ENCODE peak calls at places on chromosome 10, in four cellular contexts. One of them, this sample, is unnamed.

GRCh38 chr10:1734288-1734687 is 3.0 kb downstream of the ADARB2 start:
- DNase-seq in WTC11: no peak
- DNase-seq in HepG2: no peak
- DNase-seq in GM12878: no peak
- DNase-seq in this sample: no peak

GRCh38 chr10:17426263-17426600 is 28.2 kb downstream of the ST8SIA6 start:
- DNase-seq in WTC11: no peak
- DNase-seq in HepG2: no peak
- DNase-seq in GM12878: no peak
- DNase-seq in this sample: no peak

GRCh38 chr10:50310560-50311174 is 59.4 kb upstream of the ASAH2 start:
- DNase-seq in WTC11: peak; percentile 76
- DNase-seq in HepG2: peak; percentile 17
- DNase-seq in GM12878: no peak
- DNase-seq in this sample: peak; percentile 76

GRCh38 chr10:23358357-23358756 is 13.8 kb upstream of the C10orf67 start:
- DNase-seq in WTC11: peak; percentile 23
- DNase-seq in HepG2: no peak
- DNase-seq in GM12878: no peak
- DNase-seq in this sample: peak; percentile 8

GRCh38 chr10:62924344-62924748 is 108.2 kb upstream of the EGR2 start:
- DNase-seq in WTC11: peak; percentile 84
- DNase-seq in HepG2: no peak
- DNase-seq in GM12878: no peak
- DNase-seq in this sample: no peak

GRCh38 chr10:122207596-122207995 is 63.5 kb upstream of the BTBD16 start:
- DNase-seq in WTC11: no peak
- DNase-seq in HepG2: no peak
- DNase-seq in GM12878: no peak
- DNase-seq in this sample: no peak

GRCh38 chr10:106560925-106561640 is 603.4 kb downstream of the SORCS1 start:
- DNase-seq in WTC11: no peak
- DNase-seq in HepG2: no peak
- DNase-seq in GM12878: no peak
- DNase-seq in this sample: no peak

GRCh38 chr10:132392184-132392800 is 4.7 kb upstream of the PWWP2B start:
- DNase-seq in WTC11: no peak
- DNase-seq in HepG2: no peak
- DNase-seq in GM12878: no peak
- DNase-seq in this sample: no peak

GRCh38 chr10:74705361-74705980 is 120.9 kb upstream of the KAT6B start:
- DNase-seq in WTC11: no peak
- DNase-seq in HepG2: no peak
- DNase-seq in GM12878: no peak
- DNase-seq in this sample: no peak

GRCh38 chr10:7410800-7411670 is at the start of gene SFMBT2:
- DNase-seq in WTC11: peak; percentile 77
- DNase-seq in HepG2: no peak
- DNase-seq in GM12878: no peak
- DNase-seq in this sample: peak; percentile 83

GRCh38 chr10:15137636-15138035 is 30.9 kb downstream of the NMT2 start:
- DNase-seq in WTC11: no peak
- DNase-seq in HepG2: no peak
- DNase-seq in GM12878: no peak
- DNase-seq in this sample: no peak

GRCh38 chr10:63977329-63977923 is 456.2 kb downstream of the REEP3 start:
- DNase-seq in WTC11: peak; percentile 60
- DNase-seq in HepG2: peak; percentile 43
- DNase-seq in GM12878: no peak
- DNase-seq in this sample: peak; percentile 67

GRCh38 chr10:86668297-86669165 is at the start of gene LDB3:
- DNase-seq in WTC11: no peak
- DNase-seq in HepG2: no peak
- DNase-seq in GM12878: peak; percentile 25
- DNase-seq in this sample: no peak

GRCh38 chr10:67969875-67970274 is 85.4 kb downstream of the SIRT1 start:
- DNase-seq in WTC11: no peak
- DNase-seq in HepG2: no peak
- DNase-seq in GM12878: no peak
- DNase-seq in this sample: no peak
- TF ChIP-seq CBFB in WTC11: no peak
- TF ChIP-seq CBFB in HepG2: no peak
- TF ChIP-seq CBFB in GM12878: no peak
- TF ChIP-seq CBFB in this sample: no peak

DNA sequence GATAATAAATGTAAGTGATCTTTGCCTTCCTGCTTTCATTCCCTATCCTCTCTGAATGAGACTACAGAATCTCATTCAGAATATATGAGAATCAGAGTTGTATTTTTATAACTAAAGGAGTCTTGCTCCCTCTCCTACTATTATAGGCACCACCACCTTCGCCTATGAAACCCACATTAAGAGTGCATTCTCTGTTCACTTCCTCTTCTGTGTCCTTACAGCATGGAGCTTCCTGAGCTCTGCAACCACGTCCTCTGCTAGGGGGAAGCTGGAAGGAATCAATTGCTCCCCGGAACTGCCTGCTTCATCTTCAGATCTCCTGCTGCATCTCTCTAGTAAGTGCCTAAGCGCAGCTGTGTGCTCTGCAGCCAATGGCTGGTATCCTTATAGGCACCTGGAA is 820.7 kb downstream of the GRID1 start:
- DNase-seq in WTC11: no peak
- DNase-seq in HepG2: no peak
- DNase-seq in GM12878: no peak
- DNase-seq in this sample: no peak
- TF ChIP-seq CBFB in WTC11: no peak
- TF ChIP-seq CBFB in HepG2: no peak
- TF ChIP-seq CBFB in GM12878: no peak
- TF ChIP-seq CBFB in this sample: no peak

GRCh38 chr10:31071232-31071999 is 39.8 kb upstream of the ZNF438 start:
- DNase-seq in WTC11: no peak
- DNase-seq in HepG2: no peak
- DNase-seq in GM12878: no peak
- DNase-seq in this sample: no peak
- TF ChIP-seq CBFB in WTC11: no peak
- TF ChIP-seq CBFB in HepG2: no peak
- TF ChIP-seq CBFB in GM12878: no peak
- TF ChIP-seq CBFB in this sample: no peak

DNA sequence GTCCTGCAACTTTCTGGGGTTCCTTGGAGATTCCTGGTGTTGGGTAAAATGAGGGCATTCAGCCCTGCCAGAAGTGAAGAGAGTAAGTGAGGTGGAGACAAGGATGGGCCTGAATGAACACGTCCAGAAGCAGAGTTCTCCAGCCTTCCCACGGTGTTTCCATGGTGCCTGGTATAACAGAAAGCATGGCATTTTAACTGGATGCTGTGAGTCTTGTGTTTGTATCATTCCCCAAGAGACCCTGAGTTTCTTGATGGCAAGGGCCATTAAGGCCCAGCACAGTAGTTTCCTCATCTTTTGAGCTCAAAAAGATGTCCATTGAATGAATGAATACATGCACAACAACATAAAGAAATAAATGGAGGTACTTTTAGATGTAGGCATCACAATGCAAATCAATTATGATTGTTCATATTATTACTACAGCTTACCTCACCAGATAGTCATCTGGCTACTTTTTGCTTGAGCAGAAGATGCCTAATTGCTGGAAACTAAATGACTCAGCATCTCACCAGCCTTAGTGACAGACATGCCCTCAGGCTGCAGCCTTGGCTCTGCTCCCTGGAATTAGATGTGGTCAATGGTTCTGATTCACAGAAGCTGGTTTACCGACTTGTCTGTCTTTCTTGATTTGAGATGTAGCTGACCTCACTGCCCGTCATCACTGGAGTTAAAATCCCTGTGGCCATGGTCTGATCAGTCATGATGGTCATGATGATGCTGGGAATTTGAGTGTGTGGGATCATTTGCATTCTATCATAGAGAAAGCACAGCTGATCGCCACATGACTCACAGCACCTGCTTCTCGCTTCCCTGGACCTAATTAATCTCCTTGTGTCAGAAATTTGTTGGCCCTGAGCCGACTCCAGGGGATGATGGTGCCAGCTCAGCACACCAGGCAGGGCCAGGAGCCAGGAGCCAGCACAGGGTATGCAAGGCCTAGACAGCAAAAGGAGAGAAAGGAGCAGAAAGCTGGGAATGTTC is 83.9 kb downstream of the CXCL12 start:
- DNase-seq in WTC11: no peak
- DNase-seq in HepG2: no peak
- DNase-seq in GM12878: peak; percentile 79
- DNase-seq in this sample: no peak
- TF ChIP-seq CBFB in WTC11: no peak
- TF ChIP-seq CBFB in HepG2: no peak
- TF ChIP-seq CBFB in GM12878: peak; percentile 81
- TF ChIP-seq CBFB in this sample: no peak

DNA sequence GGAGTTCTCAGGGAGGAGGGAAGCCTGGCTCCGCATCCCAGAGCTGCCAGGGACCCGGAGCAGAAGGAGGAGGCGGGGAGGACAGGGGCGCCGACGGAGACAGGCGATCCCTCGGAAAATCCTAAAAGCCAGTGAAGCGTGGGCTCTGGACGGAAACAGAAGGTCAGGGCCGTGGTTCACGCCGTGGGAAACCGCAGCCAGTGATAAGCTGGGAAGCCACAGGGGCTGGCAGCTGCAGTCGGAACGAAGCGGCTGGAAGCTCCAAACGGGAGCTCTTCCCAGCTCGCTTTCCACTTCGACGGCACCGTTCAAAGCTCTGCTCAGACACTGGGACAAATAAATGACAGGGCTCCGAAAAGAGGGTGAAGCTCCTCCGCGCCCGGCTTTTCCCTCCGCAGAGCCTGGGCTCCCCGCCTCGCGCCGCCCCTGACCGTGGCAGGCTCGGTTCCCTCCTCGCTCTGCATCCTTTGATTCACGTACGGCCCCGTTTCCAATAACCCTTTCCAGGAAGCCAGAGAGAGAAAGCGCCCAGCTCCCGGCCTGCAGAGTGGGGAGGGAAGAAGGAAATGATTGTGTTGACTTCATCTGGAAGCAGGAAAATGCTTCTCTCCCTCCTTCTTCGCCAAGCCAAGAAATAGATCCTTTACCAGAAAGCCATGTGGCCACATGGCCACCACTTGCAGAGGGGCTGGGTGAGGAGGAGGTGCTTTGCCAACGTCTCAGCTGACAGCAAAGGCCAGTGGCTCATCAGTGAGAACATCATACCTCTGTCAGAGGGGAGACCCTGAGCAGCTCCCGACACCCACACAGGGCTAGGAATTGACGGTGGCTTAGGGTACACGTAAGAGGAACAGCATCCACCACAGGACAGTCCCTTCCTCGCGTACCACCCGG is 57.4 kb downstream of the ADRB1 start:
- DNase-seq in WTC11: peak; percentile 35
- DNase-seq in HepG2: no peak
- DNase-seq in GM12878: no peak
- DNase-seq in this sample: peak; percentile 20
- TF ChIP-seq CBFB in WTC11: no peak
- TF ChIP-seq CBFB in HepG2: peak; percentile 16
- TF ChIP-seq CBFB in GM12878: no peak
- TF ChIP-seq CBFB in this sample: no peak

This sample was measured in K562.